ENCODE peak calls at places on chromosomes 7 and 10, in six cellular contexts. One of them, this sample, is unnamed.
A peak's percentile ranks its signal among the peaks of the same experiment; 100 is the strongest.

GRCh38 chr10:101035916-101036702 is 5.1 kb downstream of the SFXN3 start:
- DNase-seq in ovary: no peak
- DNase-seq in dorsolateral prefrontal cortex: no peak
- DNase-seq in epithelial cell of esophagus: no peak
- DNase-seq in foreskin fibroblast: no peak
- DNase-seq in sigmoid colon: no peak
- DNase-seq in this sample: no peak

GRCh38 chr7:157771689-157772088 is 434.9 kb downstream of the DNAJB6 start:
- DNase-seq in foreskin fibroblast: no peak
- DNase-seq in sigmoid colon: no peak
- DNase-seq in epithelial cell of esophagus: no peak
- DNase-seq in ovary: no peak
- DNase-seq in dorsolateral prefrontal cortex: no peak
- DNase-seq in this sample: no peak

GRCh38 chr7:22821702-22822485 is 755 bp downstream of the TOMM7 start:
- DNase-seq in epithelial cell of esophagus: peak; percentile 36
- DNase-seq in dorsolateral prefrontal cortex: no peak
- DNase-seq in ovary: no peak
- DNase-seq in sigmoid colon: no peak
- DNase-seq in foreskin fibroblast: peak; percentile 34
- DNase-seq in this sample: no peak

GRCh38 chr10:34723746-34724145 is 91.3 kb downstream of the PARD3 start:
- DNase-seq in foreskin fibroblast: peak; percentile 81
- DNase-seq in epithelial cell of esophagus: peak; percentile 72
- DNase-seq in dorsolateral prefrontal cortex: peak; percentile 11
- DNase-seq in sigmoid colon: no peak
- DNase-seq in ovary: peak; percentile 31
- DNase-seq in this sample: no peak

GRCh38 chr10:79047875-79048638 is 20.7 kb upstream of the ZMIZ1 start:
- DNase-seq in foreskin fibroblast: no peak
- DNase-seq in epithelial cell of esophagus: no peak
- DNase-seq in ovary: no peak
- DNase-seq in dorsolateral prefrontal cortex: no peak
- DNase-seq in sigmoid colon: peak; percentile 34
- DNase-seq in this sample: no peak

GRCh38 chr7:129825005-129825553 is 127.7 kb downstream of the UBE2H start:
- DNase-seq in epithelial cell of esophagus: peak; percentile 68
- DNase-seq in foreskin fibroblast: peak; percentile 75
- DNase-seq in ovary: peak; percentile 56
- DNase-seq in dorsolateral prefrontal cortex: peak; percentile 41
- DNase-seq in sigmoid colon: peak; percentile 73
- DNase-seq in this sample: peak; percentile 48

GRCh38 chr10:99661370-99661749 is 2.1 kb downstream of the ENTPD7 start:
- DNase-seq in ovary: no peak
- DNase-seq in dorsolateral prefrontal cortex: no peak
- DNase-seq in foreskin fibroblast: peak; percentile 89
- DNase-seq in sigmoid colon: no peak
- DNase-seq in epithelial cell of esophagus: peak; percentile 97
- DNase-seq in this sample: no peak

GRCh38 chr7:2633538-2634264 is 1.9 kb downstream of the TTYH3 start:
- DNase-seq in foreskin fibroblast: peak; percentile 94
- DNase-seq in dorsolateral prefrontal cortex: peak; percentile 78
- DNase-seq in epithelial cell of esophagus: peak; percentile 83
- DNase-seq in sigmoid colon: peak; percentile 86
- DNase-seq in ovary: peak; percentile 44
- DNase-seq in this sample: no peak

GRCh38 chr10:84783909-84784308 is 455.5 kb downstream of the CCSER2 start:
- DNase-seq in epithelial cell of esophagus: peak; percentile 10
- DNase-seq in dorsolateral prefrontal cortex: no peak
- DNase-seq in ovary: no peak
- DNase-seq in sigmoid colon: no peak
- DNase-seq in foreskin fibroblast: no peak
- DNase-seq in this sample: no peak

GRCh38 chr10:93954726-93955363 is 38.9 kb upstream of the PLCE1 start:
- DNase-seq in ovary: no peak
- DNase-seq in epithelial cell of esophagus: peak; percentile 75
- DNase-seq in foreskin fibroblast: peak; percentile 74
- DNase-seq in dorsolateral prefrontal cortex: no peak
- DNase-seq in sigmoid colon: no peak
- DNase-seq in this sample: no peak

GRCh38 chr7:139715194-139715815 is 62.5 kb downstream of the HIPK2 start:
- DNase-seq in foreskin fibroblast: no peak
- DNase-seq in dorsolateral prefrontal cortex: no peak
- DNase-seq in epithelial cell of esophagus: no peak
- DNase-seq in sigmoid colon: no peak
- DNase-seq in ovary: no peak
- DNase-seq in this sample: no peak

GRCh38 chr7:106866298-106867281 is 1.5 kb downstream of the PIK3CG start:
- DNase-seq in epithelial cell of esophagus: no peak
- DNase-seq in ovary: no peak
- DNase-seq in foreskin fibroblast: no peak
- DNase-seq in dorsolateral prefrontal cortex: no peak
- DNase-seq in sigmoid colon: no peak
- DNase-seq in this sample: no peak

GRCh38 chr7:108267615-108268014 is 137.5 kb upstream of the LAMB4 start:
- DNase-seq in epithelial cell of esophagus: no peak
- DNase-seq in dorsolateral prefrontal cortex: no peak
- DNase-seq in ovary: no peak
- DNase-seq in foreskin fibroblast: no peak
- DNase-seq in sigmoid colon: no peak
- DNase-seq in this sample: no peak

GRCh38 chr10:127485153-127485857 is 63.8 kb upstream of the NPS start:
- DNase-seq in dorsolateral prefrontal cortex: no peak
- DNase-seq in foreskin fibroblast: peak; percentile 15
- DNase-seq in epithelial cell of esophagus: peak; percentile 52
- DNase-seq in ovary: no peak
- DNase-seq in sigmoid colon: no peak
- DNase-seq in this sample: peak; percentile 37

GRCh38 chr10:80154978-80155695 is 22.6 kb downstream of the PLAC9 start:
- DNase-seq in foreskin fibroblast: peak; percentile 95
- DNase-seq in sigmoid colon: no peak
- DNase-seq in epithelial cell of esophagus: peak; percentile 92
- DNase-seq in dorsolateral prefrontal cortex: peak; percentile 48
- DNase-seq in ovary: no peak
- DNase-seq in this sample: no peak

GRCh38 chr7:105439174-105439893 is 50.6 kb upstream of the SRPK2 start:
- DNase-seq in foreskin fibroblast: peak; percentile 87
- DNase-seq in ovary: no peak
- DNase-seq in sigmoid colon: no peak
- DNase-seq in dorsolateral prefrontal cortex: no peak
- DNase-seq in epithelial cell of esophagus: peak; percentile 98
- DNase-seq in this sample: no peak

GRCh38 chr10:28127881-28128280 is 129.0 kb upstream of the ODAD2 start:
- DNase-seq in dorsolateral prefrontal cortex: no peak
- DNase-seq in foreskin fibroblast: peak; percentile 22
- DNase-seq in epithelial cell of esophagus: peak; percentile 17
- DNase-seq in ovary: no peak
- DNase-seq in sigmoid colon: no peak
- DNase-seq in this sample: no peak

GRCh38 chr7:131455546-131455945 is 100.9 kb downstream of the PODXL start:
- DNase-seq in sigmoid colon: no peak
- DNase-seq in epithelial cell of esophagus: no peak
- DNase-seq in ovary: no peak
- DNase-seq in foreskin fibroblast: no peak
- DNase-seq in dorsolateral prefrontal cortex: no peak
- DNase-seq in this sample: no peak

GRCh38 chr10:15293862-15294835 is 76.9 kb downstream of the FAM171A1 start:
- DNase-seq in sigmoid colon: no peak
- DNase-seq in ovary: no peak
- DNase-seq in epithelial cell of esophagus: no peak
- DNase-seq in dorsolateral prefrontal cortex: peak; percentile 41
- DNase-seq in foreskin fibroblast: peak; percentile 59
- DNase-seq in this sample: no peak

GRCh38 chr10:70479161-70479531 is 579 bp downstream of the PALD1 start:
- DNase-seq in foreskin fibroblast: no peak
- DNase-seq in epithelial cell of esophagus: no peak
- DNase-seq in ovary: no peak
- DNase-seq in sigmoid colon: no peak
- DNase-seq in dorsolateral prefrontal cortex: no peak
- DNase-seq in this sample: no peak

GRCh38 chr10:124197301-124198148 is 104.1 kb upstream of the CHST15 start:
- DNase-seq in epithelial cell of esophagus: no peak
- DNase-seq in dorsolateral prefrontal cortex: peak; percentile 39
- DNase-seq in ovary: no peak
- DNase-seq in sigmoid colon: no peak
- DNase-seq in foreskin fibroblast: peak; percentile 46
- DNase-seq in this sample: no peak

GRCh38 chr10:96833220-96834001 is 1.3 kb downstream of the LCOR start:
- DNase-seq in epithelial cell of esophagus: peak; percentile 40
- DNase-seq in sigmoid colon: peak; percentile 72
- DNase-seq in ovary: peak; percentile 17
- DNase-seq in foreskin fibroblast: peak; percentile 34
- DNase-seq in dorsolateral prefrontal cortex: peak; percentile 8
- DNase-seq in this sample: no peak

GRCh38 chr10:123755061-123755460 is 88.9 kb downstream of the GPR26 start:
- DNase-seq in foreskin fibroblast: no peak
- DNase-seq in sigmoid colon: no peak
- DNase-seq in epithelial cell of esophagus: no peak
- DNase-seq in ovary: no peak
- DNase-seq in dorsolateral prefrontal cortex: no peak
- DNase-seq in this sample: no peak

GRCh38 chr7:93949468-93949867 is 27.9 kb downstream of the GNG11 start:
- DNase-seq in ovary: no peak
- DNase-seq in dorsolateral prefrontal cortex: no peak
- DNase-seq in foreskin fibroblast: peak; percentile 84
- DNase-seq in epithelial cell of esophagus: peak; percentile 44
- DNase-seq in sigmoid colon: no peak
- DNase-seq in this sample: no peak

GRCh38 chr7:665751-666453 is 60.6 kb upstream of the DNAAF5 start:
- DNase-seq in dorsolateral prefrontal cortex: no peak
- DNase-seq in epithelial cell of esophagus: no peak
- DNase-seq in ovary: peak; percentile 68
- DNase-seq in sigmoid colon: peak; percentile 86
- DNase-seq in foreskin fibroblast: peak; percentile 62
- DNase-seq in this sample: no peak
- TF ChIP-seq CTCF in dorsolateral prefrontal cortex: peak; percentile 55
- TF ChIP-seq CTCF in epithelial cell of esophagus: no peak
- TF ChIP-seq CTCF in ovary: no peak
- TF ChIP-seq CTCF in sigmoid colon: peak; percentile 36
- TF ChIP-seq CTCF in foreskin fibroblast: peak; percentile 34
- TF ChIP-seq CTCF in this sample: no peak

GRCh38 chr7:98991141-98991540 is 112.8 kb downstream of the TRRAP start:
- DNase-seq in foreskin fibroblast: no peak
- DNase-seq in epithelial cell of esophagus: no peak
- DNase-seq in dorsolateral prefrontal cortex: no peak
- DNase-seq in ovary: no peak
- DNase-seq in sigmoid colon: peak; percentile 48
- DNase-seq in this sample: no peak

GRCh38 chr7:98992076-98992475 is 113.7 kb downstream of the TRRAP start:
- DNase-seq in foreskin fibroblast: no peak
- DNase-seq in epithelial cell of esophagus: no peak
- DNase-seq in sigmoid colon: peak; percentile 9
- DNase-seq in ovary: no peak
- DNase-seq in dorsolateral prefrontal cortex: no peak
- DNase-seq in this sample: no peak

GRCh38 chr7:98995111-98995510 is 116.8 kb downstream of the TRRAP start:
- DNase-seq in epithelial cell of esophagus: no peak
- DNase-seq in ovary: no peak
- DNase-seq in foreskin fibroblast: no peak
- DNase-seq in dorsolateral prefrontal cortex: no peak
- DNase-seq in sigmoid colon: no peak
- DNase-seq in this sample: no peak

GRCh38 chr7:98994046-98994944 is 116.0 kb downstream of the TRRAP start:
- DNase-seq in sigmoid colon: no peak
- DNase-seq in foreskin fibroblast: no peak
- DNase-seq in ovary: no peak
- DNase-seq in epithelial cell of esophagus: no peak
- DNase-seq in dorsolateral prefrontal cortex: no peak
- DNase-seq in this sample: no peak

GRCh38 chr7:98993024-98993897 is 114.9 kb downstream of the TRRAP start:
- DNase-seq in sigmoid colon: peak; percentile 39
- DNase-seq in foreskin fibroblast: no peak
- DNase-seq in epithelial cell of esophagus: no peak
- DNase-seq in dorsolateral prefrontal cortex: no peak
- DNase-seq in ovary: no peak
- DNase-seq in this sample: no peak
- TF ChIP-seq CTCF in sigmoid colon: no peak
- TF ChIP-seq CTCF in foreskin fibroblast: no peak
- TF ChIP-seq CTCF in epithelial cell of esophagus: no peak
- TF ChIP-seq CTCF in dorsolateral prefrontal cortex: no peak
- TF ChIP-seq CTCF in ovary: no peak
- TF ChIP-seq CTCF in this sample: peak; percentile 19

DNA sequence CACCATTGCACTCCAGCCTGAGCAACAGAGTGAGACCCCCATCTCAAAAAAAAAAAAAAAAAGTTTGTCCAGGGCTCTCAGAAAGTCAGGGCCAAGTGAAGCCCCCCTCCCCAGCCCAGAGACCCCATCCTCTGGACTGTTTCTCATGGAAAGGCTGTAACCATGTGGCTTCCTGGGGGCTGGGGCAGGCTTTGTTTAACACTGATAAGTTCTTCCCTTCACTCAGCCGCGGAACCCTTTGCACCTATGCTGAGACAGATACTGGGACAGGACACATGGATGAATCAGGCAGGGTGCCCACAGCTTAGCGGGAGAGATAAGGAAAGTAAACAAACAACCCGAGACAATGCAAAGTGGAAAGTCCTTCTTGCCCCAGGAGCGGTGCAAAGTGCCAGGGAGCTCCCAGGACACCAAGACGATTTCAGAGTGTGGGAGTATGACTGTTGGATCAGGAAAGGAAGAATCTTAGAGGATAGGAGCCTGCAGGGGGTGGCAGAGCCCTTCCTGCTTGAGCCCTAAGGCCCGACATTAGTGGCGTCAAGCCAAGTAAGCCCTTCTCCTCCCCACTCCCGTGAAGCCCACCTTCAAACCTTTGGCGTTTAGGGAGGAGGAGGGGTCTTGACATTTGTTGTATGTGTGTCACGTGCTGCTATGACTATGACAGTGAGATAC is 11.6 kb downstream of the MLXIPL start:
- DNase-seq in foreskin fibroblast: peak; percentile 49
- DNase-seq in dorsolateral prefrontal cortex: no peak
- DNase-seq in ovary: no peak
- DNase-seq in epithelial cell of esophagus: peak; percentile 46
- DNase-seq in sigmoid colon: no peak
- DNase-seq in this sample: no peak
- TF ChIP-seq CTCF in foreskin fibroblast: no peak
- TF ChIP-seq CTCF in dorsolateral prefrontal cortex: no peak
- TF ChIP-seq CTCF in ovary: no peak
- TF ChIP-seq CTCF in epithelial cell of esophagus: peak; percentile 19
- TF ChIP-seq CTCF in sigmoid colon: no peak
- TF ChIP-seq CTCF in this sample: peak; percentile 27

DNA sequence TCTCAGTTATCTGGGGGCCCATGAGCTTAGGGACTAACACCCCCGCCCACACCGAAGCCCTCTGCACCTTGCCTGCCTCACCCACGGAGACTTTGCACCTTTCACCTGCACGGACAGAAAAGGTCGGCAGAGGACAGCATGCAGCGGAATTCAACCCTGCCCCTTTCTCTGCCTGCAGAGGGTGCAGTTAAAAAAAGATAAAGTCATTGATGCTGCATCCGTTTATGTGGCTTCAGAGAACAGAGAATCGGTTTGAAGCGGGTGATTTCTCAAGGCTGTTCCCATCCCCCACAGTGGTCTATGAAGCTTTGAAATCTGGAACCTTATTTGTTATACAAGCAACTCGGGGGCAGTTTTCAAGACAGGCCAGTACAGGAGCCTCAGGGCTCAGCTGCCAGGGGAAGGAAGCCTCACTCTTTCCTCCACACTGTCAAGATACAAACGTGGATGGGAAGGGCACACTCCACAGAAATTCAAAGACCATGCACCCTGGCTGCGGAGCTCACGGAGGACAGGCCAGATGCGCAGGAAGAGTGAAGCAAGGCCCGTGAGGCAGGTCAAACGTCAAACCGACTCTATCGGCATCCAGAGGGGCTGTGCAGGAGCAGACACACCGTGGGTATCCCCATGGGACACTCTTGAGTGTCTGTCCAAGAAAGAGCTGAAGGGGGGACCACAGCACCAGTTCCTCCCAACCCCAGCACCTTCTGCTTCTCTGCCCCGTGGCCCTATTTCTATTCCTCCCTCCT is 66.3 kb downstream of the INSIG1 start:
- DNase-seq in sigmoid colon: no peak
- DNase-seq in epithelial cell of esophagus: no peak
- DNase-seq in dorsolateral prefrontal cortex: no peak
- DNase-seq in ovary: no peak
- DNase-seq in foreskin fibroblast: no peak
- DNase-seq in this sample: no peak
- TF ChIP-seq CTCF in sigmoid colon: no peak
- TF ChIP-seq CTCF in epithelial cell of esophagus: no peak
- TF ChIP-seq CTCF in dorsolateral prefrontal cortex: no peak
- TF ChIP-seq CTCF in ovary: no peak
- TF ChIP-seq CTCF in foreskin fibroblast: no peak
- TF ChIP-seq CTCF in this sample: peak; percentile 17

This sample was measured in progenitor cell of endocrine pancreas.